ENCODE peak calls at places on chromosomes 2 and 18, in six cellular contexts. N is K562, J is H1, F is HepG2, W is HCT116, B is GM12878. Y is an unnamed sample.

GRCh38 chr2:69214898-69215297 is 172.1 kb downstream of the GFPT1 start:
- DNase-seq in N (no peak), J (no peak), F (peak; percentile 46), W (no peak), B (no peak), Y (no peak)

GRCh38 chr2:233447506-233448219 is 93.4 kb downstream of the DGKD start:
- DNase-seq in N (no peak), J (no peak), F (no peak), W (no peak), B (no peak), Y (no peak)

GRCh38 chr2:29247336-29247914 is 132.2 kb downstream of the CLIP4 start:
- DNase-seq in N (no peak), J (no peak), F (no peak), W (no peak), B (no peak), Y (no peak)

GRCh38 chr2:196244966-196245365 is 73.6 kb upstream of the STK17B start:
- DNase-seq in N (no peak), J (no peak), F (no peak), W (no peak), B (no peak), Y (no peak)

GRCh38 chr2:11697103-11697871 is 27.3 kb upstream of the NTSR2 start:
- DNase-seq in N (no peak), J (no peak), F (no peak), W (no peak), B (no peak), Y (no peak)

GRCh38 chr2:100610381-100610831 is 47.6 kb downstream of the PDCL3 start:
- DNase-seq in N (peak; percentile 58), J (peak; percentile 85), F (peak; percentile 36), W (peak; percentile 38), B (no peak), Y (peak; percentile 68)

GRCh38 chr2:26578581-26578980 is 62.6 kb downstream of the CIB4 start:
- DNase-seq in N (no peak), J (no peak), F (no peak), W (no peak), B (no peak), Y (no peak)

GRCh38 chr2:122244830-122245229 is 489.4 kb downstream of the TSN start:
- DNase-seq in N (no peak), J (no peak), F (no peak), W (no peak), B (no peak), Y (no peak)

GRCh38 chr18:21004721-21005120 is 106.9 kb downstream of the ROCK1 start:
- DNase-seq in N (no peak), J (no peak), F (no peak), W (no peak), B (no peak), Y (no peak)

GRCh38 chr2:203252851-203253250 is 14.0 kb downstream of the CYP20A1 start:
- DNase-seq in N (no peak), J (no peak), F (no peak), W (no peak), B (no peak), Y (no peak)

GRCh38 chr18:48957136-48957535 is 6.4 kb upstream of the SMAD7 start:
- DNase-seq in N (no peak), J (no peak), F (no peak), W (no peak), B (no peak), Y (no peak)

GRCh38 chr2:1860931-1861330 is 116.6 kb upstream of the PXDN start:
- DNase-seq in N (no peak), J (no peak), F (no peak), W (no peak), B (no peak), Y (no peak)

GRCh38 chr2:62143696-62144095 is 52.2 kb upstream of the B3GNT2 start:
- DNase-seq in N (no peak), J (no peak), F (no peak), W (no peak), B (no peak), Y (no peak)

GRCh38 chr2:170121689-170122088 is 56.3 kb upstream of the MYO3B start:
- DNase-seq in N (peak; percentile 5), J (no peak), F (no peak), W (no peak), B (no peak), Y (no peak)

GRCh38 chr2:16167471-16168426 is 227.4 kb downstream of the MYCN start:
- DNase-seq in N (peak; percentile 20), J (peak; percentile 45), F (no peak), W (no peak), B (no peak), Y (no peak)

GRCh38 chr2:32719933-32720716 is 92.3 kb downstream of the TTC27 start:
- DNase-seq in N (no peak), J (no peak), F (no peak), W (no peak), B (no peak), Y (no peak)

GRCh38 chr2:217617496-217618085 is 385.2 kb downstream of the TNS1 start:
- DNase-seq in N (no peak), J (no peak), F (no peak), W (no peak), B (no peak), Y (no peak)

GRCh38 chr2:43217228-43218220 is 8.9 kb downstream of the ZFP36L2 start:
- DNase-seq in N (no peak), J (peak; percentile 82), F (no peak), W (no peak), B (no peak), Y (peak; percentile 96)

GRCh38 chr2:36423619-36424120 is 68.1 kb downstream of the CRIM1 start:
- DNase-seq in N (no peak), J (no peak), F (no peak), W (no peak), B (no peak), Y (no peak)

GRCh38 chr18:6960656-6961055 is 156.9 kb downstream of the LAMA1 start:
- DNase-seq in N (no peak), J (no peak), F (no peak), W (no peak), B (no peak), Y (no peak)

GRCh38 chr2:230007931-230008707 is 60.6 kb downstream of the SLC16A14 start:
- DNase-seq in N (peak; percentile 53), J (peak; percentile 92), F (peak; percentile 65), W (peak; percentile 46), B (peak; percentile 26), Y (peak; percentile 64)

GRCh38 chr18:36402765-36403396 is 105.4 kb downstream of the FHOD3 start:
- DNase-seq in N (no peak), J (no peak), F (no peak), W (no peak), B (no peak), Y (no peak)

GRCh38 chr18:31504455-31505147 is 6.6 kb downstream of the DSG2 start:
- DNase-seq in N (no peak), J (no peak), F (no peak), W (no peak), B (no peak), Y (no peak)

GRCh38 chr2:223692227-223692947 is 90.2 kb upstream of the SCG2 start:
- DNase-seq in N (peak; percentile 10), J (no peak), F (peak; percentile 54), W (peak; percentile 59), B (no peak), Y (peak; percentile 40)

GRCh38 chr2:59627599-59627998 is 925.9 kb downstream of the BCL11A start:
- DNase-seq in N (no peak), J (no peak), F (no peak), W (no peak), B (no peak), Y (no peak)

DNA sequence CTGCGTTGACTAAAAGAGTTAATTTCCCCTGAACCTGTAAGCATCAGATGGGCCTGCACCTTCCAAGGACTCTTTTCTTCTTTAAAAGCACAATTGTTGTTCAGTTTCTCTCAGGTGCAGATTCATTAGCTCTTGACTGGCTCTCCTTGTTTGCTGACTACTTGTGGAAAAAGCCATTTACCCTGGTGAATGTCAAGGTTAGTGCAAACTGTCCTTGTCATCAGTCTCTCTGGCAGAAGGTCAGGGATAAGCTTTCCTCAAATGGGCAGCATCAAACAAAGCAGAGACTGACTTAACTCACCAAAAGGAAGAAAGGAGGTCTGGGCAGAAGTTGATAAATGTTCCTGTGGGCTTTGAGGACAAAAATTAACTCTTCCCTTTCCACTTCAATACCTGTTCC is 922.7 kb downstream of the BCL11A start:
- DNase-seq in N (no peak), J (no peak), F (no peak), W (no peak), B (no peak), Y (no peak)
- TF ChIP-seq ZNF274 in N (no peak), J (no peak), F (no peak), W (no peak), B (no peak), Y (no peak)

GRCh38 chr2:6545795-6546194 is 319.9 kb downstream of the CMPK2 start:
- DNase-seq in N (no peak), J (no peak), F (no peak), W (no peak), B (no peak), Y (no peak)
- H3K4me1 ChIP-seq in N (no peaks in the 10 kb centered on the region), J (no peaks in the 10 kb centered on the region), F (no peaks in the 10 kb centered on the region), W (no peaks in the 10 kb centered on the region), B (no peaks in the 10 kb centered on the region), Y (no peaks in the 10 kb centered on the region)

GRCh38 chr2:161420406-161421025 is 4.4 kb downstream of the TBR1 start:
- DNase-seq in N (no peak), J (no peak), F (no peak), W (no peak), B (no peak), Y (no peak)

GRCh38 chr2:161418275-161418714 is 2.2 kb downstream of the TBR1 start:
- DNase-seq in N (no peak), J (no peak), F (no peak), W (no peak), B (no peak), Y (no peak)

GRCh38 chr2:161418715-161419337 is 2.7 kb downstream of the TBR1 start:
- DNase-seq in N (no peak), J (peak; percentile 78), F (no peak), W (no peak), B (no peak), Y (no peak)

GRCh38 chr2:161417428-161418274 is 1.6 kb downstream of the TBR1 start:
- DNase-seq in N (no peak), J (no peak), F (no peak), W (no peak), B (no peak), Y (no peak)

GRCh38 chr2:161419338-161419965 is 3.4 kb downstream of the TBR1 start:
- DNase-seq in N (no peak), J (no peak), F (no peak), W (no peak), B (no peak), Y (no peak)
- H3K27me3 ChIP-seq in N (peaks cover 74% of the 10 kb centered on the region), J (peaks cover 100% of the 10 kb centered on the region), F (peaks cover 16% of the 10 kb centered on the region), W (no peaks in the 10 kb centered on the region), B (peaks cover 56% of the 10 kb centered on the region), Y (peaks cover 9% of the 10 kb centered on the region)

GRCh38 chr2:205613970-205614559 is 68.2 kb upstream of the NRP2 start:
- DNase-seq in N (no peak), J (no peak), F (no peak), W (no peak), B (no peak), Y (no peak)

GRCh38 chr2:205609036-205609607 is 73.2 kb upstream of the NRP2 start:
- DNase-seq in N (no peak), J (no peak), F (no peak), W (no peak), B (no peak), Y (no peak)

GRCh38 chr2:205614965-205615364 is 67.3 kb upstream of the NRP2 start:
- DNase-seq in N (no peak), J (no peak), F (no peak), W (no peak), B (no peak), Y (no peak)

GRCh38 chr2:205610437-205610836 is 71.9 kb upstream of the NRP2 start:
- DNase-seq in N (no peak), J (no peak), F (no peak), W (no peak), B (no peak), Y (no peak)

GRCh38 chr2:205612661-205613060 is 69.6 kb upstream of the NRP2 start:
- DNase-seq in N (peak; percentile 35), J (no peak), F (no peak), W (no peak), B (no peak), Y (no peak)
- TF ChIP-seq ZNF274 in N (no peak), J (no peak), F (no peak), W (no peak), B (no peak), Y (no peak)

Y was measured in NT2/D1.